ENCODE peak calls at places on chromosomes 7 and 10, in ten cellular contexts. One of them, this sample, is unnamed.
A peak's percentile ranks its signal among the peaks of the same experiment; 100 is the strongest.

GRCh38 chr7:22452142-22452763 is 47.7 kb downstream of the STEAP1B start:
- DNase-seq in HFFc6: no peak
- DNase-seq in progenitor cell of endocrine pancreas: peak; percentile 49
- DNase-seq in adrenal gland: peak; percentile 30
- DNase-seq in neural crest cell: peak; percentile 70
- DNase-seq in body of pancreas: peak; percentile 74
- DNase-seq in uterus: no peak
- DNase-seq in sigmoid colon: no peak
- DNase-seq in testis: peak; percentile 86
- DNase-seq in glutamatergic neuron: peak; percentile 92
- DNase-seq in this sample: no peak

GRCh38 chr7:25803117-25803887 is 348.7 kb upstream of the NFE2L3 start:
- DNase-seq in HFFc6: no peak
- DNase-seq in progenitor cell of endocrine pancreas: no peak
- DNase-seq in adrenal gland: no peak
- DNase-seq in neural crest cell: no peak
- DNase-seq in body of pancreas: no peak
- DNase-seq in uterus: no peak
- DNase-seq in sigmoid colon: no peak
- DNase-seq in testis: no peak
- DNase-seq in glutamatergic neuron: no peak
- DNase-seq in this sample: no peak

GRCh38 chr7:115271332-115272235 is 349.7 kb downstream of the MDFIC start:
- DNase-seq in HFFc6: peak; percentile 81
- DNase-seq in progenitor cell of endocrine pancreas: no peak
- DNase-seq in adrenal gland: no peak
- DNase-seq in neural crest cell: no peak
- DNase-seq in body of pancreas: no peak
- DNase-seq in uterus: no peak
- DNase-seq in sigmoid colon: no peak
- DNase-seq in testis: no peak
- DNase-seq in glutamatergic neuron: no peak
- DNase-seq in this sample: no peak

GRCh38 chr10:70743879-70744278 is 41.3 kb downstream of the TBATA start:
- DNase-seq in HFFc6: no peak
- DNase-seq in progenitor cell of endocrine pancreas: no peak
- DNase-seq in adrenal gland: no peak
- DNase-seq in neural crest cell: no peak
- DNase-seq in body of pancreas: no peak
- DNase-seq in uterus: no peak
- DNase-seq in sigmoid colon: peak; percentile 54
- DNase-seq in testis: no peak
- DNase-seq in glutamatergic neuron: no peak
- DNase-seq in this sample: peak; percentile 89

GRCh38 chr7:107014381-107015023 is 30.0 kb upstream of the PRKAR2B start:
- DNase-seq in HFFc6: no peak
- DNase-seq in progenitor cell of endocrine pancreas: no peak
- DNase-seq in adrenal gland: no peak
- DNase-seq in neural crest cell: no peak
- DNase-seq in body of pancreas: no peak
- DNase-seq in uterus: no peak
- DNase-seq in sigmoid colon: no peak
- DNase-seq in testis: no peak
- DNase-seq in glutamatergic neuron: no peak
- DNase-seq in this sample: no peak

GRCh38 chr7:113370910-113371309 is 252.6 kb upstream of the SMIM30 start:
- DNase-seq in HFFc6: no peak
- DNase-seq in progenitor cell of endocrine pancreas: no peak
- DNase-seq in adrenal gland: no peak
- DNase-seq in neural crest cell: no peak
- DNase-seq in body of pancreas: no peak
- DNase-seq in uterus: no peak
- DNase-seq in sigmoid colon: no peak
- DNase-seq in testis: no peak
- DNase-seq in glutamatergic neuron: no peak
- DNase-seq in this sample: no peak

GRCh38 chr10:50381637-50382036 is 130.3 kb upstream of the ASAH2 start:
- DNase-seq in HFFc6: no peak
- DNase-seq in progenitor cell of endocrine pancreas: no peak
- DNase-seq in adrenal gland: peak; percentile 21
- DNase-seq in neural crest cell: no peak
- DNase-seq in body of pancreas: no peak
- DNase-seq in uterus: no peak
- DNase-seq in sigmoid colon: no peak
- DNase-seq in testis: no peak
- DNase-seq in glutamatergic neuron: no peak
- DNase-seq in this sample: no peak

GRCh38 chr7:131052285-131052942 is 275.3 kb upstream of the MKLN1 start:
- DNase-seq in HFFc6: no peak
- DNase-seq in progenitor cell of endocrine pancreas: no peak
- DNase-seq in adrenal gland: no peak
- DNase-seq in neural crest cell: no peak
- DNase-seq in body of pancreas: no peak
- DNase-seq in uterus: no peak
- DNase-seq in sigmoid colon: no peak
- DNase-seq in testis: no peak
- DNase-seq in glutamatergic neuron: no peak
- DNase-seq in this sample: no peak

GRCh38 chr10:2619472-2619871 is 447.9 kb upstream of the PFKP start:
- DNase-seq in HFFc6: no peak
- DNase-seq in progenitor cell of endocrine pancreas: no peak
- DNase-seq in adrenal gland: no peak
- DNase-seq in neural crest cell: peak; percentile 18
- DNase-seq in body of pancreas: no peak
- DNase-seq in uterus: no peak
- DNase-seq in sigmoid colon: no peak
- DNase-seq in testis: no peak
- DNase-seq in glutamatergic neuron: peak; percentile 62
- DNase-seq in this sample: no peak

GRCh38 chr7:116588225-116588624 is 63.4 kb downstream of the CAV1 start:
- DNase-seq in HFFc6: peak; percentile 77
- DNase-seq in progenitor cell of endocrine pancreas: no peak
- DNase-seq in adrenal gland: no peak
- DNase-seq in neural crest cell: no peak
- DNase-seq in body of pancreas: no peak
- DNase-seq in uterus: no peak
- DNase-seq in sigmoid colon: no peak
- DNase-seq in testis: no peak
- DNase-seq in glutamatergic neuron: no peak
- DNase-seq in this sample: no peak

GRCh38 chr7:158572000-158572828 is 15.4 kb downstream of the PTPRN2 start:
- DNase-seq in HFFc6: peak; percentile 1
- DNase-seq in progenitor cell of endocrine pancreas: no peak
- DNase-seq in adrenal gland: no peak
- DNase-seq in neural crest cell: no peak
- DNase-seq in body of pancreas: peak; percentile 55
- DNase-seq in uterus: no peak
- DNase-seq in sigmoid colon: no peak
- DNase-seq in testis: no peak
- DNase-seq in glutamatergic neuron: no peak
- DNase-seq in this sample: no peak
- TF ChIP-seq CTCF in HFFc6: no peak
- TF ChIP-seq CTCF in progenitor cell of endocrine pancreas: no peak
- TF ChIP-seq CTCF in adrenal gland: no peak
- TF ChIP-seq CTCF in neural crest cell: no peak
- TF ChIP-seq CTCF in body of pancreas: no peak
- TF ChIP-seq CTCF in uterus: no peak
- TF ChIP-seq CTCF in sigmoid colon: no peak
- TF ChIP-seq CTCF in testis: no peak
- TF ChIP-seq CTCF in glutamatergic neuron: no peak
- TF ChIP-seq CTCF in this sample: no peak

GRCh38 chr7:44565795-44566559 is 7.7 kb downstream of the DDX56 start:
- DNase-seq in HFFc6: no peak
- DNase-seq in progenitor cell of endocrine pancreas: no peak
- DNase-seq in adrenal gland: no peak
- DNase-seq in neural crest cell: no peak
- DNase-seq in body of pancreas: no peak
- DNase-seq in uterus: no peak
- DNase-seq in sigmoid colon: no peak
- DNase-seq in testis: no peak
- DNase-seq in glutamatergic neuron: no peak
- DNase-seq in this sample: peak; percentile 64
- TF ChIP-seq CTCF in HFFc6: peak; percentile 72
- TF ChIP-seq CTCF in progenitor cell of endocrine pancreas: no peak
- TF ChIP-seq CTCF in adrenal gland: no peak
- TF ChIP-seq CTCF in neural crest cell: peak; percentile 19
- TF ChIP-seq CTCF in body of pancreas: no peak
- TF ChIP-seq CTCF in uterus: no peak
- TF ChIP-seq CTCF in sigmoid colon: no peak
- TF ChIP-seq CTCF in testis: no peak
- TF ChIP-seq CTCF in glutamatergic neuron: peak; percentile 67
- TF ChIP-seq CTCF in this sample: peak; percentile 68

GRCh38 chr7:157211710-157212109 is 73.0 kb downstream of the UBE3C start:
- DNase-seq in HFFc6: peak; percentile 12
- DNase-seq in progenitor cell of endocrine pancreas: no peak
- DNase-seq in adrenal gland: peak; percentile 45
- DNase-seq in neural crest cell: no peak
- DNase-seq in body of pancreas: no peak
- DNase-seq in uterus: no peak
- DNase-seq in sigmoid colon: no peak
- DNase-seq in testis: no peak
- DNase-seq in glutamatergic neuron: peak; percentile 72
- DNase-seq in this sample: no peak
- TF ChIP-seq CTCF in HFFc6: no peak
- TF ChIP-seq CTCF in progenitor cell of endocrine pancreas: no peak
- TF ChIP-seq CTCF in adrenal gland: no peak
- TF ChIP-seq CTCF in neural crest cell: no peak
- TF ChIP-seq CTCF in body of pancreas: no peak
- TF ChIP-seq CTCF in uterus: no peak
- TF ChIP-seq CTCF in sigmoid colon: no peak
- TF ChIP-seq CTCF in testis: no peak
- TF ChIP-seq CTCF in glutamatergic neuron: no peak
- TF ChIP-seq CTCF in this sample: no peak

GRCh38 chr10:52570490-52570889 is 202.1 kb downstream of the MBL2 start:
- DNase-seq in HFFc6: no peak
- DNase-seq in progenitor cell of endocrine pancreas: no peak
- DNase-seq in adrenal gland: no peak
- DNase-seq in neural crest cell: no peak
- DNase-seq in body of pancreas: no peak
- DNase-seq in uterus: no peak
- DNase-seq in sigmoid colon: no peak
- DNase-seq in testis: no peak
- DNase-seq in glutamatergic neuron: no peak
- DNase-seq in this sample: no peak

GRCh38 chr10:52568309-52568708 is 204.3 kb downstream of the MBL2 start:
- DNase-seq in HFFc6: peak; percentile 78
- DNase-seq in progenitor cell of endocrine pancreas: no peak
- DNase-seq in adrenal gland: no peak
- DNase-seq in neural crest cell: no peak
- DNase-seq in body of pancreas: no peak
- DNase-seq in uterus: no peak
- DNase-seq in sigmoid colon: no peak
- DNase-seq in testis: no peak
- DNase-seq in glutamatergic neuron: no peak
- DNase-seq in this sample: no peak

GRCh38 chr10:52567247-52567580 is 205.4 kb downstream of the MBL2 start:
- DNase-seq in HFFc6: no peak
- DNase-seq in progenitor cell of endocrine pancreas: no peak
- DNase-seq in adrenal gland: no peak
- DNase-seq in neural crest cell: no peak
- DNase-seq in body of pancreas: no peak
- DNase-seq in uterus: no peak
- DNase-seq in sigmoid colon: no peak
- DNase-seq in testis: no peak
- DNase-seq in glutamatergic neuron: no peak
- DNase-seq in this sample: no peak

GRCh38 chr10:52563361-52563760 is 209.2 kb downstream of the MBL2 start:
- DNase-seq in HFFc6: no peak
- DNase-seq in progenitor cell of endocrine pancreas: no peak
- DNase-seq in adrenal gland: no peak
- DNase-seq in neural crest cell: no peak
- DNase-seq in body of pancreas: no peak
- DNase-seq in uterus: no peak
- DNase-seq in sigmoid colon: no peak
- DNase-seq in testis: no peak
- DNase-seq in glutamatergic neuron: no peak
- DNase-seq in this sample: no peak

DNA sequence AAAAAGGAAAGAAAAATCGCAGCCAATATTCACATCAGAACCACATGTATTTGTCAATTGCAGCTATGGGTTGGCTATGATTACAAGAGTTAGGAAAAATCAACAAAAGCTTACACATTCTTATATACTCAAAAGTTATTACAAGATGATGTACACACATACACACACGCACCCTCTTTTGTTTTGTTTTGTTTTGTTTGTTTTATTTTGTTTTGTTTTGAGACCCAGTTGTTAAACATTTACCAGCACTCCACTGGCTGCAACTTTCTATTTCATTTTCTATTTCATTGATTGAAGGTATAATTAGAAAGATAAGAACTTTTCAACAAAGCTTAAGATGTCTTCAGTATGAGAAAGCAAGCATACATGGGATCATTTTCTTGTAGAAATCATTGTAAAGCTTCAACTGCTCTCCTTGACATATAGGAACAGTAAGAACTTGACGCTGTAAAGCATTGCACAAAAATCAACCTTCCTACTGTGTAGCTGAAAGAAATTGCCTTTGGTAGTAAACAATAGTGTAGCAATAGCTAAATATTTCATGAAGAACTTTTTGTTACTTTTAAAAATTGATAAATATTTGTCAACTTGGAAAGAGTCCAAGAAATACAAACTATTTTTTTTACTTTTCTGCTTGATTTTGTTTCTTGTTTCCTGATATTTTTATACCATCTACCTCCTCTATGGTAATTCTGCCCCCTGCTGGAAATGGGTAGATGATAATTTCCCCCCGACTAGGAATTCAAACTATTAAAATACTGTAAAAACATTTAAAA is 205.9 kb downstream of the MBL2 start:
- DNase-seq in HFFc6: peak; percentile 69
- DNase-seq in progenitor cell of endocrine pancreas: no peak
- DNase-seq in adrenal gland: no peak
- DNase-seq in neural crest cell: no peak
- DNase-seq in body of pancreas: no peak
- DNase-seq in uterus: no peak
- DNase-seq in sigmoid colon: no peak
- DNase-seq in testis: no peak
- DNase-seq in glutamatergic neuron: no peak
- DNase-seq in this sample: no peak
- TF ChIP-seq CTCF in HFFc6: peak; percentile 95
- TF ChIP-seq CTCF in progenitor cell of endocrine pancreas: peak; percentile 62
- TF ChIP-seq CTCF in adrenal gland: no peak
- TF ChIP-seq CTCF in neural crest cell: peak; percentile 67
- TF ChIP-seq CTCF in body of pancreas: no peak
- TF ChIP-seq CTCF in uterus: no peak
- TF ChIP-seq CTCF in sigmoid colon: no peak
- TF ChIP-seq CTCF in testis: no peak
- TF ChIP-seq CTCF in glutamatergic neuron: peak; percentile 80
- TF ChIP-seq CTCF in this sample: peak; percentile 93

This sample was measured in chondrocyte.